ENCODE peak calls at places on chromosomes 7 and 10, in six cellular contexts. U, L, Y, N, J and O are unnamed samples.
A peak's percentile ranks its signal among the peaks of the same experiment; 100 is the strongest.

GRCh38 chr10:133277993-133278576 is 1.4 kb upstream of the ADAM8 start:
- DNase-seq in U (peak; percentile 67), L (no peak), J (no peak), N (no peak), Y (no peak), O (no peak)

GRCh38 chr7:66283003-66283920 is 78.1 kb downstream of the TPST1 start:
- DNase-seq in N (no peak), U (no peak), L (no peak), J (peak; percentile 23), Y (peak; percentile 85), O (peak; percentile 78)

GRCh38 chr7:17530741-17531417 is 232.4 kb downstream of the AHR start:
- DNase-seq in Y (peak; percentile 24), N (no peak), J (no peak), U (no peak), L (no peak), O (peak; percentile 26)

GRCh38 chr10:61623101-61623500 is 39.6 kb upstream of the CABCOCO1 start:
- DNase-seq in U (no peak), N (no peak), L (no peak), J (no peak), Y (no peak), O (no peak)

GRCh38 chr7:30965883-30966282 is 2.1 kb downstream of the GHRHR start:
- DNase-seq in Y (no peak), J (no peak), N (no peak), L (no peak), U (no peak), O (no peak)

GRCh38 chr7:100126239-100126930 is 382 bp upstream of the MBLAC1 start:
- DNase-seq in L (no peak), J (no peak), Y (no peak), N (no peak), U (no peak), O (no peak)

GRCh38 chr7:134502463-134502862 is 24.9 kb upstream of the AKR1B10 start:
- DNase-seq in J (no peak), N (no peak), L (no peak), U (peak; percentile 67), Y (peak; percentile 80), O (peak; percentile 22)

GRCh38 chr10:111107846-111108245 is 31.0 kb downstream of the ADRA2A start:
- DNase-seq in J (no peak), Y (no peak), N (no peak), L (no peak), U (peak; percentile 79), O (no peak)

GRCh38 chr7:90320801-90321494 is at the start of gene FAM237B:
- DNase-seq in Y (peak; percentile 47), L (no peak), N (no peak), U (no peak), J (no peak), O (peak; percentile 35)

GRCh38 chr7:101173752-101174244 is 6.3 kb downstream of the NAT16 start:
- DNase-seq in U (peak; percentile 17), N (no peak), Y (peak; percentile 72), L (no peak), J (no peak), O (peak; percentile 60)

GRCh38 chr7:18019562-18019961 is 8.1 kb downstream of the PRPS1L1 start:
- DNase-seq in N (no peak), U (no peak), Y (peak; percentile 61), L (no peak), J (peak; percentile 26), O (peak; percentile 67)

GRCh38 chr10:1406976-1407945 is 330.1 kb downstream of the ADARB2 start:
- DNase-seq in J (no peak), Y (no peak), L (no peak), U (no peak), N (no peak), O (no peak)

GRCh38 chr10:82084904-82085303 is 209.9 kb downstream of the NRG3 start:
- DNase-seq in J (no peak), L (no peak), U (no peak), N (no peak), Y (no peak), O (no peak)

GRCh38 chr7:115300228-115300870 is 378.5 kb downstream of the MDFIC start:
- DNase-seq in L (no peak), U (no peak), Y (peak; percentile 52), J (no peak), N (no peak), O (peak; percentile 36)

GRCh38 chr7:1950623-1951523 is 280.8 kb downstream of the ELFN1 start:
- DNase-seq in J (no peak), N (no peak), U (peak; percentile 18), L (no peak), Y (no peak), O (no peak)

GRCh38 chr10:68543004-68543918 is 15.9 kb upstream of the SLC25A16 start:
- DNase-seq in U (no peak), Y (peak; percentile 81), L (no peak), J (no peak), N (no peak), O (peak; percentile 84)

GRCh38 chr7:75946207-75946855 is 31.4 kb downstream of the POR start:
- DNase-seq in Y (no peak), J (no peak), U (no peak), L (no peak), N (no peak), O (peak; percentile 71)

GRCh38 chr7:69937097-69937496 is 338.8 kb downstream of the AUTS2 start:
- DNase-seq in Y (no peak), L (no peak), J (no peak), U (no peak), N (no peak), O (no peak)

GRCh38 chr10:109062371-109062770 is 860.9 kb downstream of the XPNPEP1 start:
- DNase-seq in J (no peak), U (no peak), L (no peak), N (no peak), Y (peak; percentile 20), O (peak; percentile 97)

GRCh38 chr7:77799078-77799964 is 748 bp downstream of the PHTF2 start:
- DNase-seq in J (no peak), U (peak; percentile 27), Y (peak; percentile 37), L (no peak), N (peak; percentile 22), O (peak; percentile 38)

GRCh38 chr10:28676297-28676967 is 889 bp upstream of the BAMBI start:
- DNase-seq in U (peak; percentile 19), Y (no peak), J (no peak), N (no peak), L (no peak), O (no peak)

GRCh38 chr10:60267802-60268201 is 121.9 kb downstream of the ANK3 start:
- DNase-seq in L (no peak), U (no peak), J (no peak), N (no peak), Y (no peak), O (no peak)

GRCh38 chr10:80541144-80541750 is 3.5 kb downstream of the SH2D4B start:
- DNase-seq in N (no peak), J (no peak), U (no peak), L (no peak), Y (no peak), O (no peak)

GRCh38 chr7:110326966-110327365 is 764.0 kb upstream of the LRRN3 start:
- DNase-seq in N (no peak), L (no peak), U (no peak), Y (no peak), J (no peak), O (no peak)

GRCh38 chr7:11698273-11698930 is 133.6 kb downstream of the THSD7A start:
- DNase-seq in U (no peak), Y (no peak), N (no peak), L (no peak), J (no peak), O (no peak)

GRCh38 chr10:62742447-62743105 is 61.9 kb upstream of the ADO start:
- DNase-seq in L (no peak), Y (no peak), J (no peak), U (no peak), N (peak; percentile 15), O (no peak)

GRCh38 chr7:29343379-29343778 is 148.8 kb downstream of the CHN2 start:
- DNase-seq in L (no peak), J (no peak), U (no peak), N (peak; percentile 49), Y (no peak), O (no peak)

GRCh38 chr10:101974091-101974799 is 81.7 kb downstream of the ARMH3 start:
- DNase-seq in U (no peak), N (no peak), J (no peak), L (no peak), Y (no peak), O (no peak)

GRCh38 chr7:33774762-33775523 is 130.4 kb upstream of the BMPER start:
- DNase-seq in U (peak; percentile 56), J (no peak), L (no peak), N (no peak), Y (peak; percentile 92), O (peak; percentile 53)

GRCh38 chr7:130838738-130839137 is 104.7 kb upstream of the KLF14 start:
- DNase-seq in Y (peak; percentile 87), U (no peak), L (no peak), N (no peak), J (peak; percentile 26), O (peak; percentile 90)